ENCODE peak calls at places on chromosomes 3 and 15, in seven cellular contexts. One of them, this sample, is unnamed.

GRCh38 chr3:107216711-107217110 is 160.5 kb upstream of the CCDC54 start:
- DNase-seq in fibroblast of pulmonary artery: peak
- DNase-seq in cardiac muscle cell: peak
- DNase-seq in lung: no peak
- DNase-seq in dorsolateral prefrontal cortex: peak
- DNase-seq in astrocyte of the spinal cord: peak
- DNase-seq in lower lobe of right lung: no peak
- DNase-seq in this sample: peak

GRCh38 chr15:60838206-60838605 is 359.3 kb upstream of the ICE2 start:
- DNase-seq in fibroblast of pulmonary artery: no peak
- DNase-seq in cardiac muscle cell: no peak
- DNase-seq in lung: no peak
- DNase-seq in dorsolateral prefrontal cortex: no peak
- DNase-seq in astrocyte of the spinal cord: no peak
- DNase-seq in lower lobe of right lung: no peak
- DNase-seq in this sample: no peak

GRCh38 chr3:187125319-187126031 is 13.8 kb downstream of the RPL39L start:
- DNase-seq in fibroblast of pulmonary artery: no peak
- DNase-seq in cardiac muscle cell: no peak
- DNase-seq in lung: no peak
- DNase-seq in dorsolateral prefrontal cortex: no peak
- DNase-seq in astrocyte of the spinal cord: no peak
- DNase-seq in lower lobe of right lung: no peak
- DNase-seq in this sample: no peak

GRCh38 chr3:69936266-69936665 is 63.3 kb upstream of the SAMMSON start:
- DNase-seq in fibroblast of pulmonary artery: no peak
- DNase-seq in cardiac muscle cell: no peak
- DNase-seq in lung: no peak
- DNase-seq in dorsolateral prefrontal cortex: no peak
- DNase-seq in astrocyte of the spinal cord: no peak
- DNase-seq in lower lobe of right lung: no peak
- DNase-seq in this sample: no peak

GRCh38 chr3:148698190-148698806 is 595 bp downstream of the AGTR1 start:
- DNase-seq in fibroblast of pulmonary artery: no peak
- DNase-seq in cardiac muscle cell: no peak
- DNase-seq in lung: no peak
- DNase-seq in dorsolateral prefrontal cortex: no peak
- DNase-seq in astrocyte of the spinal cord: no peak
- DNase-seq in lower lobe of right lung: no peak
- DNase-seq in this sample: peak

GRCh38 chr15:74209997-74210573 is 7.5 kb upstream of the STRA6 start:
- DNase-seq in fibroblast of pulmonary artery: peak
- DNase-seq in cardiac muscle cell: peak
- DNase-seq in lung: no peak
- DNase-seq in dorsolateral prefrontal cortex: no peak
- DNase-seq in astrocyte of the spinal cord: peak
- DNase-seq in lower lobe of right lung: no peak
- DNase-seq in this sample: peak

GRCh38 chr3:47420511-47421484 is 40.0 kb downstream of the PTPN23 start:
- DNase-seq in fibroblast of pulmonary artery: peak
- DNase-seq in cardiac muscle cell: peak
- DNase-seq in lung: peak
- DNase-seq in dorsolateral prefrontal cortex: peak
- DNase-seq in astrocyte of the spinal cord: peak
- DNase-seq in lower lobe of right lung: peak
- DNase-seq in this sample: peak

GRCh38 chr3:143482106-143483088 is 362.8 kb downstream of the CHST2 start:
- DNase-seq in fibroblast of pulmonary artery: no peak
- DNase-seq in cardiac muscle cell: no peak
- DNase-seq in lung: no peak
- DNase-seq in dorsolateral prefrontal cortex: no peak
- DNase-seq in astrocyte of the spinal cord: peak
- DNase-seq in lower lobe of right lung: no peak
- DNase-seq in this sample: peak

GRCh38 chr3:123064506-123064905 is 2.3 kb upstream of the PDIA5 start:
- DNase-seq in fibroblast of pulmonary artery: no peak
- DNase-seq in cardiac muscle cell: no peak
- DNase-seq in lung: no peak
- DNase-seq in dorsolateral prefrontal cortex: no peak
- DNase-seq in astrocyte of the spinal cord: no peak
- DNase-seq in lower lobe of right lung: no peak
- DNase-seq in this sample: no peak

GRCh38 chr3:116877968-116878367 is 168.4 kb downstream of the TUSC7 start:
- DNase-seq in fibroblast of pulmonary artery: no peak
- DNase-seq in cardiac muscle cell: no peak
- DNase-seq in lung: no peak
- DNase-seq in dorsolateral prefrontal cortex: no peak
- DNase-seq in astrocyte of the spinal cord: no peak
- DNase-seq in lower lobe of right lung: no peak
- DNase-seq in this sample: no peak

GRCh38 chr15:60589728-60590127 is 110.8 kb upstream of the ICE2 start:
- DNase-seq in fibroblast of pulmonary artery: no peak
- DNase-seq in cardiac muscle cell: no peak
- DNase-seq in lung: no peak
- DNase-seq in dorsolateral prefrontal cortex: no peak
- DNase-seq in astrocyte of the spinal cord: no peak
- DNase-seq in lower lobe of right lung: no peak
- DNase-seq in this sample: peak

GRCh38 chr15:78873796-78874761 is 1.4 kb downstream of the MORF4L1 start:
- DNase-seq in fibroblast of pulmonary artery: peak
- DNase-seq in cardiac muscle cell: no peak
- DNase-seq in lung: no peak
- DNase-seq in dorsolateral prefrontal cortex: peak
- DNase-seq in astrocyte of the spinal cord: no peak
- DNase-seq in lower lobe of right lung: no peak
- DNase-seq in this sample: peak

GRCh38 chr3:49867400-49867799 is 2.3 kb downstream of the CAMKV start:
- DNase-seq in fibroblast of pulmonary artery: no peak
- DNase-seq in cardiac muscle cell: no peak
- DNase-seq in lung: no peak
- DNase-seq in dorsolateral prefrontal cortex: no peak
- DNase-seq in astrocyte of the spinal cord: no peak
- DNase-seq in lower lobe of right lung: no peak
- DNase-seq in this sample: no peak
- H3K4me3 ChIP-seq in fibroblast of pulmonary artery: no peak
- H3K4me3 ChIP-seq in cardiac muscle cell: no peak
- H3K4me3 ChIP-seq in lung: no peak
- H3K4me3 ChIP-seq in dorsolateral prefrontal cortex: no peak
- H3K4me3 ChIP-seq in astrocyte of the spinal cord: no peak
- H3K4me3 ChIP-seq in lower lobe of right lung: no peak
- H3K4me3 ChIP-seq in this sample: no peak

DNA sequence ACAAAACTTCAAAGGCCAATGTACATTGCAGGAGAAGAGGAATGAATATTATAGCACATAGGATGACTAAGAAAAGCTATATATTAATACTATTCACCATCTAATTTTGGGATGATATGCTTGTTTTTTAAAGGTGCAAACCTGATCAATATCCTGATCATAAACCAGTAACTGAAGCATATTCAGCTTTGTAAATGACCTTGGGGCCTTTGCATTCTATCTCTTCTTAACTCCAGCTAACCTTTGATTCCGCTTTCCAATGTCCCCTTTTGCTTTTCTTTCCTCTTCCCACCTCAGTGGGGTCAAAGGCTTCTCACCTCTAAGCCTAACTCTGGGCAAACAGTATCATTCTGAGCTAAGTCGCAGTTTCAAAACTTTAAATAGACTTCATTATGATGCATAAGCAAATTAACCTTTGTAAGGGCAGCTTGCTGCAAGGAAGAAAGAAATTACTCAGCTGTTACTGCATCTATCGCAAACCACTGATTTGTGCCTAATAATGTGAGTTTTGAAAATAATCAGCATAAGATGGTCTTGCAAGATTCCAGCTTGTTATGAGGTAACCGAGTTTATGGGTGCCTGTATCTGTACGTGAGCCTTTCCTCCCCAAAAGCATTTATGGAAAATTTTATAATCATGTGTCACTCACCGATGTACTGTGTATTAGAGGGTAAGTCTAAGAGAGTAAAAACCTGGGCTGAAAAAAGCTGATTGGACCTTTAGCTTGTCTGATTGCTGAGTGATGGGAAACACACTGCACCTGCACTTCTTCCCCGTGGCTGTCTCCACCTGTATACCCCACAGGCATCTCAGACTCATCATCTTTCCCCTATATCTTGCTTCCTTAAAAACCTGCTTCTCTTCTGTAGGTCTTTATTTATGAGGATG is 116.8 kb downstream of the TPRG1 start:
- DNase-seq in fibroblast of pulmonary artery: no peak
- DNase-seq in cardiac muscle cell: no peak
- DNase-seq in lung: no peak
- DNase-seq in dorsolateral prefrontal cortex: no peak
- DNase-seq in astrocyte of the spinal cord: no peak
- DNase-seq in lower lobe of right lung: no peak
- DNase-seq in this sample: no peak
- H3K4me3 ChIP-seq in fibroblast of pulmonary artery: no peak
- H3K4me3 ChIP-seq in cardiac muscle cell: no peak
- H3K4me3 ChIP-seq in lung: no peak
- H3K4me3 ChIP-seq in dorsolateral prefrontal cortex: no peak
- H3K4me3 ChIP-seq in astrocyte of the spinal cord: no peak
- H3K4me3 ChIP-seq in lower lobe of right lung: no peak
- H3K4me3 ChIP-seq in this sample: no peak

DNA sequence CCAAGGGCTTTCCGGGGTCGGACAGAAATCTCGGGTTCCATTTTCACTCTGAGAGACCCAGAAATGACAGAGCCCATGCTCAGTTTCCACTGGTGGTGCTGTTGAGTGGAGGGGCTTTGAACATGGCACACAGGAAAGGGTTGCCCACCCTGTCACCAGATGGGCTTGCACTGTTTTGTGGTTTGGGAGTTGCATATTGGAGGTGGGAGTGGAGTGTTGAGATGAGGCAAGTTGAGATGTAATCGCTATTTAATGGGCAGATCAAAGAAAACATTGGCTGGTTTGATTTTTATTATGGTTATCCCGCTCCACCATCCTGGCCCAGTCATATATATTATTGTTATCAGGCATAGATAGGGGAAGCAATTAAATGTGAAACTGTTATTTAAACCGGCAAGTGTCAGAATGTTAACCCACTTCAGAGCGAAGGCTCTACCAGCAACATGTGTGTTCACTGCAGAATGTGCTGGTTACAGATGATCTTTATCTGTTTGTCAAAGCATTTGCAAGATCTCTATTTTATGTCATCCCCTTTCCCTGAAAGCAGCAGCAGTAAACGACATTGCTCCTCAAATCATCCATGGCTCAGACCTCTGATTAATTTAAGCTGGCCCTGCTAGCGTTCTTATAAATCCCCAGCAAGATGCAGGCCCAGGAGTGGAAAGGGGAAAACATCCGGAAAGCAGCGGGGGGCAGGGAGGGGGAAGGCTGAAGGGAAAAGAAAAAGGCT is 58.3 kb upstream of the TSEN2 start:
- DNase-seq in fibroblast of pulmonary artery: no peak
- DNase-seq in cardiac muscle cell: no peak
- DNase-seq in lung: no peak
- DNase-seq in dorsolateral prefrontal cortex: no peak
- DNase-seq in astrocyte of the spinal cord: no peak
- DNase-seq in lower lobe of right lung: no peak
- DNase-seq in this sample: no peak
- H3K4me3 ChIP-seq in fibroblast of pulmonary artery: no peak
- H3K4me3 ChIP-seq in cardiac muscle cell: no peak
- H3K4me3 ChIP-seq in lung: no peak
- H3K4me3 ChIP-seq in dorsolateral prefrontal cortex: no peak
- H3K4me3 ChIP-seq in astrocyte of the spinal cord: no peak
- H3K4me3 ChIP-seq in lower lobe of right lung: no peak
- H3K4me3 ChIP-seq in this sample: no peak

DNA sequence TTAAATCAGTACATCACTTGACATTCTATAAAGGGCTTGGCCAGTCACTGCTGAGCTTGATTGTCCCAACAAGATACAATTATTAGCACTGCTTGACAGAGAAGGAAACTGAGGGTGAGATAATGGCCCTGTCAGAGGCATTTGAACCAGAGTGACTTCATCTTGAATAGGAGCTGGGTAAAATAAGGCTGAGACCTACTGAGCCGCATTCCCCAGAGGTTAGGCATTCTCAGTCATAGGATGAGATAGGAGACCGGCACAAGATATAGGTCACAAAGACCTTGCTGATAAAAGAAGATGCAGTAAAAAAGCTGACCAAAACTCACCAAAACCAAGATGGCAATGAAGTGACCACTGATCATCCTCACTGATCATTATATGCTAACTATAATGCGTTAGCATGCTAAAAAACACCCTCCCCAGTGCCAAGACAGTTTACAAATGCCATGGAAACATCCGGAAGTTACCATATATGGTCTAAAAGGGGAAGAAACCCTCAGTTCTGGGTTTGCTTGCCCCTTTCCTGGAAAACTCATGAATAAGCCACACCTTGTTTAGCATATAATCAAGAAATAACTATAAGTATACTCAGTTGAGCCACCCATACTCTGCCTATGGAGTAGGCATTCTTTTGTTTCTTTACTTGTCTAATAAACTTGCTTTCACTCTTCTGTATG is 239.1 kb upstream of the SETMAR start:
- DNase-seq in fibroblast of pulmonary artery: no peak
- DNase-seq in cardiac muscle cell: no peak
- DNase-seq in lung: no peak
- DNase-seq in dorsolateral prefrontal cortex: no peak
- DNase-seq in astrocyte of the spinal cord: no peak
- DNase-seq in lower lobe of right lung: no peak
- DNase-seq in this sample: no peak
- H3K4me3 ChIP-seq in fibroblast of pulmonary artery: no peak
- H3K4me3 ChIP-seq in cardiac muscle cell: no peak
- H3K4me3 ChIP-seq in lung: no peak
- H3K4me3 ChIP-seq in dorsolateral prefrontal cortex: no peak
- H3K4me3 ChIP-seq in astrocyte of the spinal cord: no peak
- H3K4me3 ChIP-seq in lower lobe of right lung: no peak
- H3K4me3 ChIP-seq in this sample: no peak

GRCh38 chr3:17342126-17342525 is 400.3 kb downstream of the TBC1D5 start:
- DNase-seq in fibroblast of pulmonary artery: no peak
- DNase-seq in cardiac muscle cell: no peak
- DNase-seq in lung: no peak
- DNase-seq in dorsolateral prefrontal cortex: no peak
- DNase-seq in astrocyte of the spinal cord: no peak
- DNase-seq in lower lobe of right lung: no peak
- DNase-seq in this sample: no peak
- H3K4me3 ChIP-seq in fibroblast of pulmonary artery: no peak
- H3K4me3 ChIP-seq in cardiac muscle cell: no peak
- H3K4me3 ChIP-seq in lung: no peak
- H3K4me3 ChIP-seq in dorsolateral prefrontal cortex: no peak
- H3K4me3 ChIP-seq in astrocyte of the spinal cord: no peak
- H3K4me3 ChIP-seq in lower lobe of right lung: no peak
- H3K4me3 ChIP-seq in this sample: no peak

DNA sequence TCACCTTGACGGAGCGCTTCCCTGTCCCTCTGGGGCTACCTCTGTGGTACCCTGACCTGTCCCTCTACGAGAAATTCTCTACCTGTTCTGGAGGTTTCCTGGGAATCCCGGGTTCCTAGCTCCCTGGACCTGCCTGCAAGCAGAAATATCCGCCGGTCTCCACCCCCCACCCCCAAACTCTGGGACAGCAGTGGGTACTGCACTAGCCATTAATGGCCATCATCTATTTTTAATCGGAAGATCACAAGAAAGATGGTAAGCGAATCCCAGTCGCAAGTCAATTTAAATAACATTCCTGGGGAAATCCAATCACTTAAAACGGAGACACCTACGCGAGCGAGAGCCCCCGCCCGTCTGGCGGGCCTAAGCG is 426 bp upstream of the C3orf80 start:
- DNase-seq in fibroblast of pulmonary artery: no peak
- DNase-seq in cardiac muscle cell: no peak
- DNase-seq in lung: no peak
- DNase-seq in dorsolateral prefrontal cortex: no peak
- DNase-seq in astrocyte of the spinal cord: no peak
- DNase-seq in lower lobe of right lung: no peak
- DNase-seq in this sample: no peak
- H3K4me3 ChIP-seq in fibroblast of pulmonary artery: peak
- H3K4me3 ChIP-seq in cardiac muscle cell: peak
- H3K4me3 ChIP-seq in lung: peak
- H3K4me3 ChIP-seq in dorsolateral prefrontal cortex: peak
- H3K4me3 ChIP-seq in astrocyte of the spinal cord: peak
- H3K4me3 ChIP-seq in lower lobe of right lung: peak
- H3K4me3 ChIP-seq in this sample: peak